ENCODE peak calls at places on chromosomes 5 and 9, in five cellular contexts. C, L, O, I and G are unnamed samples.

GRCh38 chr5:54013556-54014157 is 296.7 kb downstream of the ARL15 start:
- DNase-seq in I (peak; percentile 90), L (no peak), O (no peak), C (no peak), G (peak; percentile 15)

GRCh38 chr9:114845373-114845772 is 39.5 kb upstream of the TNFSF15 start:
- DNase-seq in O (no peak), I (no peak), C (no peak), L (no peak), G (no peak)

GRCh38 chr5:125277494-125278154 is 531.2 kb upstream of the ZNF608 start:
- DNase-seq in C (peak; percentile 62), I (peak; percentile 94), L (no peak), O (no peak), G (peak; percentile 37)

GRCh38 chr5:41459557-41459956 is 50.8 kb downstream of the PLCXD3 start:
- DNase-seq in O (no peak), I (no peak), C (no peak), L (no peak), G (no peak)

GRCh38 chr5:59391576-59391975 is 501.9 kb downstream of the PDE4D start:
- DNase-seq in C (no peak), O (no peak), L (no peak), I (no peak), G (no peak)

GRCh38 chr9:95443301-95443700 is 73.5 kb downstream of the PTCH1 start:
- DNase-seq in C (no peak), I (no peak), L (no peak), O (no peak), G (no peak)

GRCh38 chr5:151661968-151662732 is 24.6 kb downstream of the SPARC start:
- DNase-seq in O (no peak), I (no peak), C (no peak), L (no peak), G (no peak)

GRCh38 chr9:108953983-108954574 is 19.9 kb downstream of the ABITRAM start:
- DNase-seq in O (no peak), L (no peak), I (peak; percentile 71), C (peak; percentile 43), G (no peak)

GRCh38 chr9:127130661-127131538 is 8.5 kb upstream of the ANGPTL2 start:
- DNase-seq in L (no peak), O (no peak), I (peak; percentile 97), C (no peak), G (no peak)

GRCh38 chr5:24163091-24163490 is 481.7 kb downstream of the CDH10 start:
- DNase-seq in I (no peak), L (no peak), O (no peak), C (peak; percentile 5), G (no peak)

DNA sequence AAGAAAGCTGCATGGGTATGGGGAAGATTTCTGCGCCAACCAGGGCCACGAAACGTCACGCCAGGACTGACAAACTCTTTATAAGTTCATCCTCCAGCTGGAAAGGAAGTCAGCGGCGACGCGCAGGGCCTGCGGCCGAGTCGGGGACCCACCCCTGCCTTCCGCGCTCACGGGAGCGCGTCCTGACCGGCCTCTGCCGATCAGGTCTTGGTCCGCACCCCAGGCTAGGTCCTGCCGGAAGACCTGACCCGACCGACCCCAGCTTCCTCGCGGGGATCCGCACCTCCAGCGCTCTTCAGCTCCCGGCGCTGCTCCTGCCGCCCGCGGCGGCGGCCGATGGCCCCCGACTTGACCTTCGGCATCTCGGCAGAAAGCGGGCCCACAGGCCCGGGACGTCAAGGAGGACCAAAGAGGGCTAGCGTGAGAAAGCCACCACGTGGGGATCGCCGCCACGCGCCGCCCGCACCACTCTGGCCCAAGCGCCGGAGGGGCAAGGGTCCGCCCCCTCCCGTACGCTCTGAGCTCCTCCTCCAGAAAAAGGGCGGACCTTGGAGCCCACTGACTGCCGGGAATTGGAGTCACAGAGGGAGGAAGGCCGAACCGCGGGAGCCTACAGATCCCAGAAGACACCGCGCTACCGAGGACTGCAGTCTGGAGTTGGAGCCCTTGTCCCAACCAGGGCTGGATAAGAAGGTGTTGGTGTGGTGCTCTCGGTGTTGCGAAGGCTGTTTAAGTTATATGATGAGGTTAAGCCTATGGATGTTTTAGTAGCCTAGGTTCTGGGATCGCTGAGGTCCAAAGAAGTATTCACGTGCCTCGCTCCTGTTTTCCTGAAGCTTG is at the start of gene DIMT1:
- DNase-seq in L (peak; percentile 96), O (peak; percentile 96), C (peak; percentile 95), I (peak; percentile 97), G (peak; percentile 71)
- TF ChIP-seq POLR2A in L (no peak), O (peak; percentile 2), C (peak; percentile 95), I (peak; percentile 89), G (peak; percentile 86)

GRCh38 chr9:33815781-33816180 is 1.2 kb upstream of the UBE2R2 start:
- DNase-seq in C (no peak), I (no peak), O (no peak), L (no peak), G (no peak)

GRCh38 chr9:33818167-33818831 is 1.3 kb downstream of the UBE2R2 start:
- DNase-seq in I (no peak), O (no peak), L (no peak), C (no peak), G (no peak)

GRCh38 chr9:33816327-33817252 is at the start of gene UBE2R2:
- DNase-seq in I (peak; percentile 86), O (peak; percentile 94), L (peak; percentile 89), C (peak; percentile 95), G (peak; percentile 71)

GRCh38 chr9:33818832-33819500 is 2.0 kb downstream of the UBE2R2 start:
- DNase-seq in C (no peak), I (peak; percentile 61), O (no peak), L (no peak), G (no peak)

DNA sequence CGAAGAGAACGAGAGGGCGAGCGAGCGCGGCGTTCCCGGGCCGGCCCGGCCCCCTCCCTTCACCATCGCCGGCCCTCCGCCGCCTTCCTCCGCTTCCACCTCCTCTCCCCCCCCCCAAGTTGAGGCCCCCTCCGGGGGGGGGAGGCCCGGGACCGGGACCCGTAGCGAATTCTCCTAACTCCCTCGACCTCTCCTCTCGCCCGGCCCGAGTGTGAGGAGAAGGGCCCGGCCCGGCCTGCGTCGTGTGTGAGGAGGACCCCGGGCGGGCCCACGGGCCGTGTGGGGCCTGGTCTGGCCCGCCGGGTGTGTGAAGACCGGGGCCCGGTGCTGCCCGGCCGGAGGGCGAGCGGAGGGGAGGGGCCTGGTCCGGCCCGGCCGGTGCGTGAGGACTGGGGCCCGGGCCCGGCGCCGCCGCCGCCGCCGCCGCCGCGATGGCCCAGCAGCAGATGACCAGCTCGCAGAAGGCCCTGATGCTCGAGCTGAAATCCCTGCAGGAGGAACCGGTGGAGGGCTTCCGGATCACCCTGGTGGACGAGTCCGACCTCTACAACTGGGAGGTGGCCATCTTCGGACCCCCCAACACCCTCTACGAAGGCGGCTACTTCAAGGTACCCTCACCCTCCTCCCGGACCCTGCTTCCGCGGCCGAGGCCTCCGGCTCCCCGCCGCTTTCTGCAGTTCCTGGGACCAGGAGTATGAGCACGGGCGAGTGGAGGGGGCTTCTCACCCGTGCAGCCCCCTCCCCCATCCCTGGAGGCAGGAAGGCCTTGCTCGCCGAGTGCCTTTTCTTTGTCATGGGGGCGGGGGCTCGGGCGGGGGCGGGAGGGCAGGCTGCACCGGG is 587 bp downstream of the UBE2R2 start:
- DNase-seq in I (peak; percentile 70), L (peak; percentile 48), O (peak; percentile 60), C (peak; percentile 83), G (peak; percentile 35)
- TF ChIP-seq POLR2A in I (peak; percentile 58), L (peak; percentile 25), O (no peak), C (no peak), G (no peak)

DNA sequence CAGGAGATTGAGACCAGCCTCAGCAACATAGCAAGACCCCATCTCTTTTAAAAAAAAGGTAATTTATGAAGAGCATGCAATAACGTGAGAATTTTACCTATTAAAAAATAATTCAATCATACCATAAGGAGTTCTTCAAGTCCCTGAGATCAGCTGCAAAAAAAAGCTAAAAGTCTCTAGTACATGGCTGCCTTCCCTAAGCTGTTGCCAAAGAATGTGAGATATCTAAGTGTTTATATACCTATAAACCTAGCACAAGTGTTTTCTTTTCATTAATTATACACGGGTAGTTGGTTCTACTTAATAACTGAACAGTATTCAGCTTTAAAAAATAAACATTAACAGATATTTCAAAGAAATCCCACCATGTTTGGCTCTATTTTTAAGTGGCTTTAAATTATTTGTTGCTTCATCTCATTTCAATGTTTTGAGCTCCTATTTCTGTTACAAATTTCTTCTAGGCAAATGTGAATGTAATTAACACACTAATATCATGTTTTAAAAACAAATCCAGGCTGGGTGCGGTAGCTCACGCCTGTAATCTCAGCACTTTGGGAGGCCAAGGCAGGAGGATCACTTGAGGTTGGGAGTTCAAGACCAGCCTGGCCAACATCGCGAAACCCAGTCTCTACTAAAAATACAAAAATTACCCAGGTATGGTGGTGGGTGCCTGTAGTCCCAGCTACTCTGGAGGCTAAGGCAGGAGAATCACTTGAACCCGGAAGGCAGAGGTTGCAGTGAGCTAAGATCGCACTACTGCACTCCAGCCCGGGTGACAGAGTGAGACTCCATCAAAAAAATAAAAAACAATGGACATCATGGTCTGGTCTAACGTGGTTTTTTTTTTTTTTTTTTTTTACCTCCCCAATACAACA is 25.7 kb downstream of the FNBP1 start:
- DNase-seq in O (no peak), L (no peak), I (peak; percentile 27), C (no peak), G (no peak)
- TF ChIP-seq POLR2A in O (no peak), L (no peak), I (no peak), C (no peak), G (no peak)

DNA sequence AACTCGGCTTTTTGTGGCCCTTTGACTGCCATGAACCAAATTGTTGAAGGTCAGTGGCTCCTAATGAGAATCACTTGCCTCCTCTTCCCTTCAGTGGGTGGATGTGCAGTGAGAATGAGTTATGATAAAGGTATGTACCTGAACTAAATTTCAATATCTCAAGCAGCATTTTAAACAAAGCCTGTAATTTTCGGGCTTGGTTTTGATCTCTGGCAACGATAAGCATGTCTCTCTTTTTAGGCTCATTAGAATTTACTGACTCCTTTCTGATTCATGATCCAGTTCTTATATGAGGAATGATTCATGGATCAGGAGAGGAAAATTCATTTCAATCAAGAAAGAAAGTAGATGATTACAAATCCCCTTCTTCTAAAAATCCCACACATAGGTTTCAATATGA is 305.5 kb downstream of the ARRDC3 start:
- DNase-seq in C (no peak), L (no peak), I (no peak), O (no peak), G (no peak)
- TF ChIP-seq POLR2A in C (no peak), L (no peak), I (no peak), O (no peak), G (no peak)

GRCh38 chr5:172637122-172637580 is 3.9 kb upstream of the NEURL1B start:
- DNase-seq in I (no peak), O (no peak), C (no peak), L (no peak), G (no peak)
- TF ChIP-seq POLR2A in I (no peak), O (no peak), C (no peak), L (no peak), G (no peak)

GRCh38 chr5:6681682-6682081 is 31.6 kb upstream of the TENT4A start:
- DNase-seq in L (no peak), C (no peak), I (no peak), O (no peak), G (no peak)

GRCh38 chr5:6683241-6683640 is 30.0 kb upstream of the TENT4A start:
- DNase-seq in L (no peak), O (no peak), I (no peak), C (no peak), G (no peak)

GRCh38 chr5:6678385-6678784 is 34.8 kb upstream of the TENT4A start:
- DNase-seq in C (no peak), I (no peak), O (no peak), L (no peak), G (no peak)

GRCh38 chr5:6682239-6682638 is 31.0 kb upstream of the TENT4A start:
- DNase-seq in C (no peak), I (no peak), O (no peak), L (no peak), G (no peak)

DNA sequence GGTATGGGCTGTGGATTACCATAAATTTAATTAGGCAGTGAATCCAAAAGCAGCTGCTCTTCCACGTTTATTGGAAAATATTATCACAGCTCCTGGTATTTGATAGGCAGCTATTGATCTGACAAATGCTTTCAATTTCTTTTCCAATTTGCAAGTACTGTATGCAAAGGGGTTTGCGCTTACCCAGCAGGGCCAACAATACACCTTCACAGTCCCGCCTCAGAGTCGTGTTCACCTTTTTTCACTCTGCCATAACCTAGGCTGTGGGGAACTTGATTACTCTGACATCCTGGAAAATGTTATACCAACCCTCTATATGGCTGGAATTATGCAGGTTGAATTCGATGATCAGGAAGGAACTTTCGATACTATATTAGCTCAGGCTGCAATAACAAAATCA is 32.3 kb upstream of the TENT4A start:
- DNase-seq in L (no peak), C (no peak), I (no peak), O (no peak), G (no peak)
- TF ChIP-seq POLR2A in L (no peak), C (no peak), I (no peak), O (no peak), G (no peak)